ENCODE peak calls at places on chromosomes 6 and 20, in eight cellular contexts. E, G, I, N, R, O, F and B are unnamed samples.

GRCh38 chr6:134730013-134730412 is 219.9 kb downstream of the ALDH8A1 start:
- DNase-seq in E (no peak), G (no peak), I (peak; percentile 71), N (no peak), R (no peak), O (no peak), F (no peak), B (no peak)

GRCh38 chr6:74368746-74369145 is 672.7 kb downstream of the CD109 start:
- DNase-seq in E (no peak), G (no peak), I (no peak), N (no peak), R (no peak), O (no peak), F (no peak), B (no peak)

GRCh38 chr6:7129784-7130569 is 22.2 kb downstream of the RREB1 start:
- DNase-seq in E (no peak), G (no peak), I (no peak), N (peak; percentile 90), R (no peak), O (no peak), F (no peak), B (no peak)

GRCh38 chr6:3987072-3987471 is 91.9 kb downstream of the FAM217A start:
- DNase-seq in E (no peak), G (no peak), I (peak; percentile 44), N (no peak), R (no peak), O (no peak), F (no peak), B (no peak)

GRCh38 chr6:152261179-152261578 is 376.0 kb downstream of the SYNE1 start:
- DNase-seq in E (no peak), G (no peak), I (no peak), N (peak; percentile 66), R (no peak), O (no peak), F (no peak), B (no peak)

GRCh38 chr6:170583736-170584180 is 679 bp downstream of the PDCD2 start:
- DNase-seq in E (no peak), G (no peak), I (no peak), N (no peak), R (peak; percentile 60), O (no peak), F (no peak), B (no peak)

GRCh38 chr20:37161830-37162549 is 17.1 kb upstream of the RPN2 start:
- DNase-seq in E (no peak), G (no peak), I (no peak), N (no peak), R (no peak), O (no peak), F (no peak), B (no peak)

GRCh38 chr6:2658788-2659187 is 91.9 kb downstream of the MYLK4 start:
- DNase-seq in E (no peak), G (no peak), I (no peak), N (no peak), R (peak; percentile 57), O (peak; percentile 55), F (no peak), B (no peak)

GRCh38 chr20:63366658-63367360 is 5.7 kb upstream of the CHRNA4 start:
- DNase-seq in E (no peak), G (no peak), I (no peak), N (no peak), R (no peak), O (no peak), F (no peak), B (no peak)

GRCh38 chr6:89007209-89008001 is 44.0 kb upstream of the RNGTT start:
- DNase-seq in E (no peak), G (no peak), I (no peak), N (no peak), R (no peak), O (no peak), F (no peak), B (no peak)

GRCh38 chr20:22106308-22106938 is 401.0 kb downstream of the PAX1 start:
- DNase-seq in E (no peak), G (no peak), I (no peak), N (no peak), R (peak; percentile 60), O (peak; percentile 29), F (no peak), B (no peak)

GRCh38 chr20:63224272-63225081 is 8.5 kb upstream of the YTHDF1 start:
- DNase-seq in E (peak; percentile 74), G (no peak), I (no peak), N (no peak), R (peak; percentile 93), O (peak; percentile 61), F (no peak), B (no peak)

GRCh38 chr6:160391419-160392116 is 43.4 kb downstream of the SLC22A3 start:
- DNase-seq in E (no peak), G (no peak), I (no peak), N (no peak), R (peak; percentile 90), O (peak; percentile 91), F (no peak), B (no peak)